ENCODE peak calls at places on chromosome 1, in six cellular contexts. Y is H4; B is ovary; S is effector CD4-positive, alpha-beta T cell; E is GM12892; F is NB4. V is an unnamed sample.

GRCh38 chr1:119275145-119275929 is 93.2 kb upstream of the HAO2 start:
- DNase-seq in Y (peak; percentile 71), B (no peak), S (peak; percentile 17), E (no peak), F (peak; percentile 57), V (no peak)

GRCh38 chr1:34879230-34879629 is 19.7 kb upstream of the SMIM12 start:
- DNase-seq in Y (no peak), B (no peak), S (no peak), E (no peak), F (no peak), V (no peak)

GRCh38 chr1:2840036-2840809 is 38.7 kb upstream of the TTC34 start:
- DNase-seq in Y (no peak), B (no peak), S (peak; percentile 41), E (no peak), F (peak; percentile 45), V (peak; percentile 11)

GRCh38 chr1:112971006-112971405 is 15.0 kb upstream of the SLC16A1 start:
- DNase-seq in Y (no peak), B (no peak), S (no peak), E (no peak), F (no peak), V (no peak)

GRCh38 chr1:211548321-211549091 is 30.5 kb downstream of the SLC30A1 start:
- DNase-seq in Y (no peak), B (no peak), S (no peak), E (no peak), F (no peak), V (no peak)

GRCh38 chr1:29703596-29703995 is 467.3 kb downstream of the PTPRU start:
- DNase-seq in Y (peak; percentile 42), B (no peak), S (no peak), E (no peak), F (peak; percentile 23), V (peak; percentile 17)

GRCh38 chr1:199041173-199041914 is 402.5 kb downstream of the PTPRC start:
- DNase-seq in Y (no peak), B (no peak), S (no peak), E (peak; percentile 2), F (peak; percentile 99), V (no peak)

GRCh38 chr1:67830226-67830625 is 3.0 kb downstream of the GNG12 start:
- DNase-seq in Y (no peak), B (no peak), S (no peak), E (no peak), F (no peak), V (no peak)

GRCh38 chr1:175793617-175794016 is 50.2 kb upstream of the TNR start:
- DNase-seq in Y (no peak), B (no peak), S (no peak), E (no peak), F (no peak), V (no peak)

GRCh38 chr1:7827134-7827955 is 25.5 kb downstream of the UTS2 start:
- DNase-seq in Y (no peak), B (no peak), S (peak; percentile 3), E (no peak), F (peak; percentile 70), V (no peak)

GRCh38 chr1:229325873-229326502 is 16.9 kb downstream of the CCSAP start:
- DNase-seq in Y (no peak), B (no peak), S (no peak), E (no peak), F (no peak), V (no peak)

GRCh38 chr1:214500349-214501055 is 50.9 kb downstream of the PTPN14 start:
- DNase-seq in Y (no peak), B (no peak), S (no peak), E (no peak), F (no peak), V (no peak)

GRCh38 chr1:229117664-229118300 is 153.1 kb upstream of the RAB4A start:
- DNase-seq in Y (peak; percentile 94), B (peak; percentile 64), S (no peak), E (no peak), F (no peak), V (peak; percentile 62)

GRCh38 chr1:86687595-86687994 is 16.8 kb upstream of the SH3GLB1 start:
- DNase-seq in Y (no peak), B (no peak), S (no peak), E (no peak), F (no peak), V (no peak)

GRCh38 chr1:9658186-9658585 is 6.7 kb downstream of the PIK3CD start:
- DNase-seq in Y (no peak), B (no peak), S (no peak), E (no peak), F (peak; percentile 59), V (no peak)

GRCh38 chr1:75423136-75423535 is 187.8 kb downstream of the SLC44A5 start:
- DNase-seq in Y (no peak), B (no peak), S (no peak), E (no peak), F (no peak), V (no peak)

GRCh38 chr1:13651279-13651678 is 48.7 kb upstream of the PRDM2 start:
- DNase-seq in Y (peak; percentile 42), B (no peak), S (no peak), E (no peak), F (no peak), V (no peak)

GRCh38 chr1:89908993-89909436 is 85.9 kb upstream of the ZNF326 start:
- DNase-seq in Y (peak; percentile 11), B (no peak), S (no peak), E (no peak), F (peak; percentile 65), V (no peak)